ENCODE peak calls at places on chromosome 3, in four cellular contexts. Z is A549, I is K562, P is HepG2. R is an unnamed sample.

GRCh38 chr3:54427951-54428871 is 305.9 kb downstream of the CACNA2D3 start:
- DNase-seq in Z (peak; percentile 17), I (peak; percentile 35), P (peak; percentile 28), R (peak; percentile 71)

GRCh38 chr3:15246186-15246585 is 40.1 kb downstream of the CAPN7 start:
- DNase-seq in Z (no peak), I (no peak), P (no peak), R (no peak)

GRCh38 chr3:20060924-20061323 is 20.7 kb downstream of the KAT2B start:
- DNase-seq in Z (no peak), I (no peak), P (no peak), R (no peak)

GRCh38 chr3:58349792-58350626 is 17.3 kb downstream of the PXK start:
- DNase-seq in Z (no peak), I (no peak), P (no peak), R (no peak)

GRCh38 chr3:143358793-143359491 is 239.4 kb downstream of the CHST2 start:
- DNase-seq in Z (no peak), I (no peak), P (no peak), R (no peak)

GRCh38 chr3:21752749-21753347 is 1.8 kb upstream of the ZNF385D start:
- DNase-seq in Z (no peak), I (peak; percentile 19), P (peak; percentile 2), R (no peak)

GRCh38 chr3:73049319-73049718 is 12.1 kb upstream of the EBLN2 start:
- DNase-seq in Z (no peak), I (no peak), P (no peak), R (no peak)

GRCh38 chr3:45864760-45865567 is 21.4 kb upstream of the CCR9 start:
- DNase-seq in Z (no peak), I (no peak), P (no peak), R (no peak)

GRCh38 chr3:197000211-197000610 is 29.4 kb downstream of the MELTF start:
- DNase-seq in Z (no peak), I (no peak), P (no peak), R (no peak)

GRCh38 chr3:106826861-106827311 is 550.4 kb upstream of the CCDC54 start:
- DNase-seq in Z (no peak), I (no peak), P (no peak), R (no peak)

GRCh38 chr3:18134386-18135082 is 290.6 kb downstream of the SATB1 start:
- DNase-seq in Z (no peak), I (no peak), P (no peak), R (no peak)

GRCh38 chr3:119723022-119723421 is 20.2 kb downstream of the CFAP91 start:
- DNase-seq in Z (no peak), I (no peak), P (no peak), R (no peak)

GRCh38 chr3:67624078-67624477 is 30.3 kb downstream of the SUCLG2 start:
- DNase-seq in Z (no peak), I (no peak), P (no peak), R (no peak)

GRCh38 chr3:24137354-24137753 is 192.3 kb downstream of the NR1D2 start:
- DNase-seq in Z (no peak), I (no peak), P (no peak), R (no peak)

GRCh38 chr3:167350245-167350862 is 29.7 kb downstream of the ZBBX start:
- DNase-seq in Z (peak; percentile 0), I (no peak), P (peak; percentile 5), R (no peak)

GRCh38 chr3:127787071-127787490 is 35.2 kb downstream of the MGLL start:
- DNase-seq in Z (no peak), I (no peak), P (no peak), R (no peak)

GRCh38 chr3:187367561-187368103 is 553 bp upstream of the RTP4 start:
- DNase-seq in Z (no peak), I (no peak), P (no peak), R (no peak)
- TF ChIP-seq HMGXB4 in Z (no peak), I (no peak), P (no peak), R (no peak)

GRCh38 chr3:35291837-35292236 is 347.5 kb upstream of the ARPP21 start:
- DNase-seq in Z (no peak), I (no peak), P (no peak), R (no peak)
- TF ChIP-seq USF2 in Z (no peak), I (no peak), P (no peak), R (no peak)

DNA sequence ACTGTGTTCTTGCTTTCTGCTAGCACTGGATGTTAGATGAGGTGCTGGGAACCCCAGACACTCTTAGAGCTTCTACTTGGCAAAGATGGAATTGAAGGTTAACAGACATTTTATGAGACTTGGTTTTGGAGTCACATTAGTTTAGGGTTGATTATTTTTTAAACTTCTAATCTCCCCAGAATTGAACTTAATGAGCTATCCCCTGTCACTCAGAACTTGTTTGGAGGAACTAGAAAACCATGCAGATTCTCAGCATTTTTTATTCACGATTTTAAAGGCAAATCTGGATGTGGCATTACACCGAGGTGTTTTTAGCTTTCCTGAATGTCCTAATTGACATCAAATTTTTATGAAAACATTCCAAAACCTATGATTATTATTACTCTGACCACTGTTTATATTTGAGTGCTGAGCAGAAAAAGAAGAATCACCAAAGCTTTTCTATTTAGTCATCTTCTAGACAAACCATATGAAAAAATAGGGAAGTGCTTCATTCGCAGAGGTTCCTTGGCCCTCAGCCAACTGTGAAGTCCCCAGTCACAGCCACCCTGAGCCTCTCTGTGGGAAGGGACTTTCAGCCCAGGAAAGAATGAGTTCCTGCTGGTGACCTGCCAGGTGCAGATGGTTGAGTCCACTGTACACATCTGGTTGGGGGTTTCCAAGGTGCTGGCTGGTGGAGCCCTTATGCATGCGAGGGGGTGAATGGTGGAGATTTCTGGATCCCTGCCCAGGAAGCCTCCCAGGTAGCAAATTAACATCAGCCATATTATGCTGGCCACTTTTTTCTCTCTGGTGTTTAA is 196.0 kb upstream of the TOPAZ1 start:
- DNase-seq in Z (no peak), I (no peak), P (no peak), R (no peak)
- TF ChIP-seq HMGXB4 in Z (no peak), I (no peak), P (no peak), R (no peak)

GRCh38 chr3:43632269-43632733 is 10.5 kb upstream of the ANO10 start:
- DNase-seq in Z (no peak), I (peak; percentile 35), P (no peak), R (no peak)
- TF ChIP-seq USF2 in Z (no peak), I (no peak), P (no peak), R (no peak)